ENCODE peak calls at places on chromosome 3, in nine cellular contexts. One of them, this sample, is unnamed.

GRCh38 chr3:12345141-12345561 is 56.3 kb downstream of the PPARG start:
- DNase-seq in AG09319: no peak
- DNase-seq in CD8-positive, alpha-beta T cell: no peak
- DNase-seq in psoas muscle: no peak
- DNase-seq in foreskin keratinocyte: peak; percentile 76
- DNase-seq in AG09309: no peak
- DNase-seq in HCT116: peak; percentile 84
- DNase-seq in choroid plexus epithelial cell: peak; percentile 90
- DNase-seq in AG10803: peak; percentile 39
- DNase-seq in this sample: no peak

GRCh38 chr3:50657407-50657806 is 17.3 kb upstream of the DOCK3 start:
- DNase-seq in AG10803: no peak
- DNase-seq in AG09309: no peak
- DNase-seq in choroid plexus epithelial cell: no peak
- DNase-seq in CD8-positive, alpha-beta T cell: no peak
- DNase-seq in HCT116: no peak
- DNase-seq in psoas muscle: no peak
- DNase-seq in foreskin keratinocyte: no peak
- DNase-seq in AG09319: no peak
- DNase-seq in this sample: no peak

GRCh38 chr3:120642368-120642948 is 39.6 kb downstream of the HGD start:
- DNase-seq in AG10803: peak; percentile 42
- DNase-seq in choroid plexus epithelial cell: peak; percentile 67
- DNase-seq in AG09319: no peak
- DNase-seq in psoas muscle: no peak
- DNase-seq in CD8-positive, alpha-beta T cell: no peak
- DNase-seq in foreskin keratinocyte: no peak
- DNase-seq in AG09309: peak; percentile 18
- DNase-seq in HCT116: no peak
- DNase-seq in this sample: no peak

GRCh38 chr3:102235679-102236078 is 199.1 kb upstream of the ZPLD1 start:
- DNase-seq in CD8-positive, alpha-beta T cell: peak; percentile 38
- DNase-seq in choroid plexus epithelial cell: peak; percentile 65
- DNase-seq in foreskin keratinocyte: no peak
- DNase-seq in AG09309: no peak
- DNase-seq in HCT116: no peak
- DNase-seq in AG09319: no peak
- DNase-seq in psoas muscle: no peak
- DNase-seq in AG10803: no peak
- DNase-seq in this sample: no peak

GRCh38 chr3:18423401-18424212 is 1.5 kb downstream of the SATB1 start:
- DNase-seq in choroid plexus epithelial cell: peak; percentile 64
- DNase-seq in AG09319: no peak
- DNase-seq in AG10803: peak; percentile 56
- DNase-seq in CD8-positive, alpha-beta T cell: peak; percentile 33
- DNase-seq in HCT116: peak; percentile 26
- DNase-seq in foreskin keratinocyte: no peak
- DNase-seq in AG09309: no peak
- DNase-seq in psoas muscle: peak; percentile 56
- DNase-seq in this sample: peak; percentile 22

GRCh38 chr3:128329491-128330300 is 137.0 kb downstream of the DNAJB8 start:
- DNase-seq in HCT116: no peak
- DNase-seq in CD8-positive, alpha-beta T cell: no peak
- DNase-seq in foreskin keratinocyte: no peak
- DNase-seq in AG10803: no peak
- DNase-seq in AG09319: no peak
- DNase-seq in choroid plexus epithelial cell: no peak
- DNase-seq in AG09309: no peak
- DNase-seq in psoas muscle: no peak
- DNase-seq in this sample: no peak

GRCh38 chr3:49519266-49519665 is 35.0 kb upstream of the BSN start:
- DNase-seq in CD8-positive, alpha-beta T cell: no peak
- DNase-seq in AG10803: no peak
- DNase-seq in choroid plexus epithelial cell: no peak
- DNase-seq in foreskin keratinocyte: no peak
- DNase-seq in HCT116: no peak
- DNase-seq in AG09319: no peak
- DNase-seq in AG09309: no peak
- DNase-seq in psoas muscle: no peak
- DNase-seq in this sample: no peak

GRCh38 chr3:23809840-23810341 is 4.1 kb downstream of the UBE2E1 start:
- DNase-seq in AG09309: no peak
- DNase-seq in AG09319: no peak
- DNase-seq in CD8-positive, alpha-beta T cell: no peak
- DNase-seq in psoas muscle: no peak
- DNase-seq in AG10803: no peak
- DNase-seq in HCT116: no peak
- DNase-seq in choroid plexus epithelial cell: no peak
- DNase-seq in foreskin keratinocyte: no peak
- DNase-seq in this sample: no peak

GRCh38 chr3:186137051-186137685 is 28.3 kb upstream of the ETV5 start:
- DNase-seq in foreskin keratinocyte: no peak
- DNase-seq in AG10803: no peak
- DNase-seq in CD8-positive, alpha-beta T cell: no peak
- DNase-seq in choroid plexus epithelial cell: no peak
- DNase-seq in psoas muscle: no peak
- DNase-seq in AG09319: no peak
- DNase-seq in AG09309: no peak
- DNase-seq in HCT116: no peak
- DNase-seq in this sample: no peak

GRCh38 chr3:169929830-169930519 is 18.6 kb downstream of the SAMD7 start:
- DNase-seq in choroid plexus epithelial cell: no peak
- DNase-seq in AG10803: no peak
- DNase-seq in CD8-positive, alpha-beta T cell: no peak
- DNase-seq in psoas muscle: no peak
- DNase-seq in AG09319: no peak
- DNase-seq in HCT116: peak; percentile 12
- DNase-seq in AG09309: no peak
- DNase-seq in foreskin keratinocyte: no peak
- DNase-seq in this sample: no peak

GRCh38 chr3:71454513-71455423 is 128.8 kb downstream of the FOXP1 start:
- DNase-seq in choroid plexus epithelial cell: no peak
- DNase-seq in AG10803: no peak
- DNase-seq in HCT116: no peak
- DNase-seq in AG09309: no peak
- DNase-seq in psoas muscle: no peak
- DNase-seq in AG09319: no peak
- DNase-seq in CD8-positive, alpha-beta T cell: peak; percentile 18
- DNase-seq in foreskin keratinocyte: no peak
- DNase-seq in this sample: no peak

GRCh38 chr3:71456826-71457225 is 126.7 kb downstream of the FOXP1 start:
- DNase-seq in AG10803: no peak
- DNase-seq in AG09319: no peak
- DNase-seq in AG09309: no peak
- DNase-seq in CD8-positive, alpha-beta T cell: no peak
- DNase-seq in psoas muscle: no peak
- DNase-seq in HCT116: no peak
- DNase-seq in choroid plexus epithelial cell: no peak
- DNase-seq in foreskin keratinocyte: no peak
- DNase-seq in this sample: no peak

GRCh38 chr3:71458895-71459294 is 124.6 kb downstream of the FOXP1 start:
- DNase-seq in foreskin keratinocyte: no peak
- DNase-seq in HCT116: no peak
- DNase-seq in CD8-positive, alpha-beta T cell: no peak
- DNase-seq in AG10803: no peak
- DNase-seq in AG09309: no peak
- DNase-seq in psoas muscle: no peak
- DNase-seq in AG09319: no peak
- DNase-seq in choroid plexus epithelial cell: no peak
- DNase-seq in this sample: no peak

GRCh38 chr3:71453822-71454512 is 129.6 kb downstream of the FOXP1 start:
- DNase-seq in HCT116: no peak
- DNase-seq in psoas muscle: no peak
- DNase-seq in foreskin keratinocyte: no peak
- DNase-seq in choroid plexus epithelial cell: no peak
- DNase-seq in CD8-positive, alpha-beta T cell: peak; percentile 17
- DNase-seq in AG09319: no peak
- DNase-seq in AG09309: no peak
- DNase-seq in AG10803: no peak
- DNase-seq in this sample: no peak

DNA sequence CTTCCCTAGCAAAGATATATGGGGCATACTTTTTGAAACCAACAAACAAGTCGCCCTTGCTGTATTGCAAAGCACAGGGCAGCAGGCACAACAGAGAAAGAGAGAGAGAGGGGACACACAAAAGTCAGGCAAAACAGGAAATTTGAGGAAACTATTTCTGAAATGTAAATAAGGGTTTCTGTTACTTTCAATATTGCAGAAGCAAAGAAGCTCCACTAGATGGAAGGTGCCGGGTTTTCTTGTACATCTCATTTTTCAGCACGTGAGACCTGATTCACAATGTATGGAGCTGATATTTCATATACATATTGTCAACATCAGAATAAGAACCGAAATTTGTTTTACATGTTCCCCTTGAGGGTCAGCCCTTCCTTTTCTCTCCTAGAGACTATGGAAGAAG is 127.4 kb downstream of the FOXP1 start:
- DNase-seq in AG10803: peak; percentile 21
- DNase-seq in foreskin keratinocyte: no peak
- DNase-seq in CD8-positive, alpha-beta T cell: no peak
- DNase-seq in AG09309: no peak
- DNase-seq in AG09319: no peak
- DNase-seq in HCT116: no peak
- DNase-seq in choroid plexus epithelial cell: peak; percentile 49
- DNase-seq in psoas muscle: no peak
- DNase-seq in this sample: no peak
- TF ChIP-seq CTCF in AG10803: peak; percentile 28
- TF ChIP-seq CTCF in foreskin keratinocyte: no peak
- TF ChIP-seq CTCF in CD8-positive, alpha-beta T cell: peak; percentile 50
- TF ChIP-seq CTCF in AG09309: peak; percentile 14
- TF ChIP-seq CTCF in AG09319: peak; percentile 4
- TF ChIP-seq CTCF in HCT116: no peak
- TF ChIP-seq CTCF in choroid plexus epithelial cell: peak; percentile 51
- TF ChIP-seq CTCF in psoas muscle: no peak
- TF ChIP-seq CTCF in this sample: no peak

DNA sequence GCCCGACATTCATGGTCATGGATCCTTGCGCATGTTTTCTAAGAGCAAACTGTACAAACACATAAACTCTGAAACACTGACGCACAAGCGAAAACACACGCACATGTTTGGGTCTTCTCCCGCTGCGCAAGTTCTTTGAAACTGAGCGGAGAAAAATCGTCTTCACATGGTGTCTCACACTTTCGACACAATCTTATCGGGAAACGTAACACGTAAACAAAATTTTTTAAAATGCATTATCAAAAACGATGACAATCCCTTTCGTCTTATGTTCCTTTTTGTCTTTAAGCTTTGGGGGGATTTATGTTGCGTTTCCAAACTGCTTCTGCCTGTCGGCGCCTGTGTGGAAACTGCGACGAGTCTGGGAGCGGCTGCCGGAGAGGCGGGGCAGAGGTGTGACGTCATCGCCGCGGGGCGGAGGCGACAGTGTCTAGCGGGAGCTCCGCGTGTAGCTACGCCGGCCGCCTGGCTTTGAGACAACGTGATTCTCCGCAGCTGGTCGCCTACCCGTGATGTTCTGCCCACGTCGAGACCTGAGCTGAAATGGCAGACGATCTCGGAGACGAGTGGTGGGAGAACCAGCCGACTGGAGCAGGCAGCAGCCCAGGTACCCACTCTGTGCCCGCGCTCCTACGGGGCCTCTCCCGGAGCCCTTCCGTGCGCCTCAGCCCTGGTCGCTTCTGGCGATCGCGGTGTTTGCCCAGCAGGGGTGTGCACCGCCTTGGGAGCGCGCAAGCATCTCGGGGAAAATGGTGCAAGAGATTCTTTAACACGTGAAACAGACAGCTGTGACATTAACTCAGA is at the start of gene CMSS1:
- DNase-seq in AG10803: peak; percentile 88
- DNase-seq in AG09309: peak; percentile 42
- DNase-seq in foreskin keratinocyte: peak; percentile 90
- DNase-seq in choroid plexus epithelial cell: peak; percentile 92
- DNase-seq in HCT116: peak; percentile 83
- DNase-seq in CD8-positive, alpha-beta T cell: peak; percentile 99
- DNase-seq in AG09319: peak; percentile 60
- DNase-seq in psoas muscle: peak; percentile 97
- DNase-seq in this sample: peak; percentile 96
- TF ChIP-seq CTCF in AG10803: peak; percentile 42
- TF ChIP-seq CTCF in AG09309: peak; percentile 28
- TF ChIP-seq CTCF in foreskin keratinocyte: peak; percentile 32
- TF ChIP-seq CTCF in choroid plexus epithelial cell: peak; percentile 32
- TF ChIP-seq CTCF in HCT116: no peak
- TF ChIP-seq CTCF in CD8-positive, alpha-beta T cell: no peak
- TF ChIP-seq CTCF in AG09319: peak; percentile 12
- TF ChIP-seq CTCF in psoas muscle: peak; percentile 31
- TF ChIP-seq CTCF in this sample: no peak

DNA sequence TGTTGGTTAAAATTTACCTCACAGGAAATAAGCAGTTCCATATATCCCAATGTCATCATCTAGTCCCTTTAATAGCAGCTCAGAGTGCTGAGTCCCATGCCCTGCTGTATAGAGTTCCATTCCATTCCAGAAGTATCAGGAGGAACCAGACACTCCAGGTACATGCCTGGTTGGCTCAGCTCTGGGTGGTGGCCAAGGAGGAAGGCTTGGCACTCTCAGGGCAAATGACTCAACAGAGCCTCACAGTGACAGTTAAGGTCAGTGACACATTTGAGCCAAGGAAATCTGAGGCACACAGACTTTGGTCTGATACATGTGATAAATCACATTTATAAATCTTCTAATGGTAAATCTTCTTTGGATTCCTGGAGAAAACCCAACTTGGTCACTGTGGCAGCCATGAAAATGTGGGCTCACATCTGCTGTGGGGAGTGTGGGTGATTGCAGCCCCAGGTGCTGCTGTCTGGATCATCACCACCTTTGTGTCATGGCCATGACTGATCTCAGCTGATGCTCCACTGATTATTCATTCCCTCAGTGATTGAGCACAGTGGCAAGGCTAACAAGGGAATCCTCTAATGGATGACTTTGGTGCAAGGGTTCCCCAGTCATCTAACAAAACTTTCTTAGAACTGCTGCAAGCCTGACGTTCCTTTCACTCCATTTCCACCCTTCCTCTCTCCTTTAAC is 9.3 kb downstream of the HHLA2 start:
- DNase-seq in AG09309: no peak
- DNase-seq in choroid plexus epithelial cell: no peak
- DNase-seq in AG10803: no peak
- DNase-seq in AG09319: no peak
- DNase-seq in psoas muscle: no peak
- DNase-seq in CD8-positive, alpha-beta T cell: no peak
- DNase-seq in HCT116: peak; percentile 35
- DNase-seq in foreskin keratinocyte: no peak
- DNase-seq in this sample: no peak
- TF ChIP-seq CTCF in AG09309: no peak
- TF ChIP-seq CTCF in choroid plexus epithelial cell: no peak
- TF ChIP-seq CTCF in AG10803: no peak
- TF ChIP-seq CTCF in AG09319: no peak
- TF ChIP-seq CTCF in psoas muscle: no peak
- TF ChIP-seq CTCF in CD8-positive, alpha-beta T cell: no peak
- TF ChIP-seq CTCF in HCT116: no peak
- TF ChIP-seq CTCF in foreskin keratinocyte: no peak
- TF ChIP-seq CTCF in this sample: no peak

DNA sequence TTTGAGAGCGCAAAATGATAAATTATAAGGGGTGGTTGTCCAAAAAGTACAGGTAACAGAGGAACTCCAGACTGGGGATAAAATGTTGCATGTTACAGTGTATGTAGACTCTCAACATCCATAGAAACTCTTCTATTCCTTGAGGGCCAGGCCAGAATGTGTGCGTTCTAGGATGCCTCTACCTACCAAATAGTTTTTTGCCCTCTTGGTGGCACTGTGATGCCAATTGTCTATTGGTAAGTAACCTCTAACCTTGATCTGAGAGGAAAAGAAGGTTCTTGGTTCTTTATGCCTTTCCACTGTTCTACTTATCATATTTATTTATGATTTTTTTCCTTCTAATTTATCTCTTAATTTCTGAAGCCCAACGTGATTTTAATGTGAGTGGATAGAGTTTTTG is 424.6 kb downstream of the GRM7 start:
- DNase-seq in psoas muscle: no peak
- DNase-seq in CD8-positive, alpha-beta T cell: no peak
- DNase-seq in AG10803: no peak
- DNase-seq in AG09309: no peak
- DNase-seq in choroid plexus epithelial cell: no peak
- DNase-seq in HCT116: peak; percentile 10
- DNase-seq in foreskin keratinocyte: no peak
- DNase-seq in AG09319: no peak
- DNase-seq in this sample: no peak
- TF ChIP-seq CTCF in psoas muscle: peak; percentile 13
- TF ChIP-seq CTCF in CD8-positive, alpha-beta T cell: no peak
- TF ChIP-seq CTCF in AG10803: no peak
- TF ChIP-seq CTCF in AG09309: no peak
- TF ChIP-seq CTCF in choroid plexus epithelial cell: peak; percentile 3
- TF ChIP-seq CTCF in HCT116: peak; percentile 39
- TF ChIP-seq CTCF in foreskin keratinocyte: no peak
- TF ChIP-seq CTCF in AG09319: no peak
- TF ChIP-seq CTCF in this sample: no peak

This sample was measured in activated B cell treated with CpG ODN at 0.5 μM for 24 hours.